ENCODE peak calls at places on chromosomes 1 and 21, in nine cellular contexts. One of them, this sample, is unnamed.

GRCh38 chr1:202642619-202643291 is 67.5 kb downstream of the SYT2 start:
- DNase-seq in uterus: no peak
- DNase-seq in ovary: no peak
- DNase-seq in esophagus muscularis mucosa: no peak
- DNase-seq in prostate gland: no peak
- DNase-seq in A549: no peak
- DNase-seq in gastrocnemius medialis: no peak
- DNase-seq in Peyer's patch: no peak
- DNase-seq in body of pancreas: no peak
- DNase-seq in this sample: no peak

GRCh38 chr21:29610960-29611359 is 312.2 kb downstream of the BACH1 start:
- DNase-seq in ovary: no peak
- DNase-seq in gastrocnemius medialis: no peak
- DNase-seq in esophagus muscularis mucosa: no peak
- DNase-seq in uterus: no peak
- DNase-seq in Peyer's patch: no peak
- DNase-seq in A549: no peak
- DNase-seq in body of pancreas: no peak
- DNase-seq in prostate gland: no peak
- DNase-seq in this sample: no peak

GRCh38 chr1:154419620-154420020 is 14.5 kb downstream of the IL6R start:
- DNase-seq in esophagus muscularis mucosa: peak
- DNase-seq in uterus: peak
- DNase-seq in Peyer's patch: peak
- DNase-seq in ovary: peak
- DNase-seq in A549: peak
- DNase-seq in prostate gland: peak
- DNase-seq in body of pancreas: peak
- DNase-seq in gastrocnemius medialis: peak
- DNase-seq in this sample: peak

GRCh38 chr1:244815600-244816099 is 19.8 kb upstream of the COX20 start:
- DNase-seq in A549: no peak
- DNase-seq in esophagus muscularis mucosa: no peak
- DNase-seq in ovary: no peak
- DNase-seq in prostate gland: no peak
- DNase-seq in gastrocnemius medialis: no peak
- DNase-seq in uterus: no peak
- DNase-seq in Peyer's patch: peak
- DNase-seq in body of pancreas: peak
- DNase-seq in this sample: no peak

GRCh38 chr1:153659175-153659534 is 652 bp downstream of the SNAPIN start:
- DNase-seq in body of pancreas: no peak
- DNase-seq in uterus: no peak
- DNase-seq in esophagus muscularis mucosa: no peak
- DNase-seq in Peyer's patch: no peak
- DNase-seq in gastrocnemius medialis: no peak
- DNase-seq in ovary: no peak
- DNase-seq in A549: no peak
- DNase-seq in prostate gland: no peak
- DNase-seq in this sample: no peak

GRCh38 chr1:173445656-173446055 is 31.5 kb upstream of the PRDX6 start:
- DNase-seq in A549: no peak
- DNase-seq in esophagus muscularis mucosa: no peak
- DNase-seq in body of pancreas: no peak
- DNase-seq in ovary: no peak
- DNase-seq in prostate gland: no peak
- DNase-seq in Peyer's patch: no peak
- DNase-seq in gastrocnemius medialis: no peak
- DNase-seq in uterus: no peak
- DNase-seq in this sample: no peak

GRCh38 chr21:41369915-41370839 is 8.3 kb downstream of the MX2 start:
- DNase-seq in uterus: no peak
- DNase-seq in gastrocnemius medialis: no peak
- DNase-seq in esophagus muscularis mucosa: no peak
- DNase-seq in prostate gland: no peak
- DNase-seq in Peyer's patch: peak
- DNase-seq in A549: no peak
- DNase-seq in body of pancreas: peak
- DNase-seq in ovary: no peak
- DNase-seq in this sample: no peak

GRCh38 chr1:91440845-91441244 is 36.2 kb upstream of the HFM1 start:
- DNase-seq in gastrocnemius medialis: no peak
- DNase-seq in ovary: no peak
- DNase-seq in esophagus muscularis mucosa: no peak
- DNase-seq in uterus: no peak
- DNase-seq in prostate gland: no peak
- DNase-seq in Peyer's patch: no peak
- DNase-seq in body of pancreas: no peak
- DNase-seq in A549: no peak
- DNase-seq in this sample: no peak

GRCh38 chr21:43921979-43922945 is 57.2 kb downstream of the AGPAT3 start:
- DNase-seq in body of pancreas: no peak
- DNase-seq in Peyer's patch: peak
- DNase-seq in esophagus muscularis mucosa: no peak
- DNase-seq in A549: no peak
- DNase-seq in gastrocnemius medialis: no peak
- DNase-seq in prostate gland: no peak
- DNase-seq in ovary: no peak
- DNase-seq in uterus: no peak
- DNase-seq in this sample: no peak

GRCh38 chr1:76074321-76075187 is at the start of gene ST6GALNAC3:
- DNase-seq in Peyer's patch: peak
- DNase-seq in uterus: peak
- DNase-seq in prostate gland: peak
- DNase-seq in gastrocnemius medialis: peak
- DNase-seq in body of pancreas: peak
- DNase-seq in ovary: peak
- DNase-seq in A549: peak
- DNase-seq in esophagus muscularis mucosa: peak
- DNase-seq in this sample: no peak

GRCh38 chr1:95627244-95627643 is 393.2 kb downstream of the RWDD3 start:
- DNase-seq in uterus: no peak
- DNase-seq in esophagus muscularis mucosa: no peak
- DNase-seq in gastrocnemius medialis: no peak
- DNase-seq in body of pancreas: no peak
- DNase-seq in prostate gland: no peak
- DNase-seq in Peyer's patch: no peak
- DNase-seq in ovary: no peak
- DNase-seq in A549: no peak
- DNase-seq in this sample: no peak

GRCh38 chr1:157948547-157949152 is 44.8 kb upstream of the KIRREL1 start:
- DNase-seq in A549: peak
- DNase-seq in uterus: no peak
- DNase-seq in body of pancreas: no peak
- DNase-seq in ovary: no peak
- DNase-seq in Peyer's patch: peak
- DNase-seq in esophagus muscularis mucosa: no peak
- DNase-seq in prostate gland: no peak
- DNase-seq in gastrocnemius medialis: no peak
- DNase-seq in this sample: no peak

GRCh38 chr1:186498695-186499389 is 37.9 kb upstream of the PDC start:
- DNase-seq in Peyer's patch: no peak
- DNase-seq in esophagus muscularis mucosa: no peak
- DNase-seq in prostate gland: no peak
- DNase-seq in body of pancreas: no peak
- DNase-seq in ovary: no peak
- DNase-seq in A549: peak
- DNase-seq in uterus: no peak
- DNase-seq in gastrocnemius medialis: no peak
- DNase-seq in this sample: no peak

GRCh38 chr21:16455526-16455925 is 725.7 kb downstream of the USP25 start:
- DNase-seq in Peyer's patch: no peak
- DNase-seq in uterus: no peak
- DNase-seq in esophagus muscularis mucosa: no peak
- DNase-seq in A549: no peak
- DNase-seq in ovary: no peak
- DNase-seq in prostate gland: no peak
- DNase-seq in gastrocnemius medialis: no peak
- DNase-seq in body of pancreas: no peak
- DNase-seq in this sample: no peak

GRCh38 chr1:41221995-41222991 is 19.8 kb downstream of the SCMH1 start:
- DNase-seq in A549: no peak
- DNase-seq in body of pancreas: peak
- DNase-seq in uterus: no peak
- DNase-seq in prostate gland: no peak
- DNase-seq in ovary: no peak
- DNase-seq in Peyer's patch: no peak
- DNase-seq in gastrocnemius medialis: no peak
- DNase-seq in esophagus muscularis mucosa: no peak
- DNase-seq in this sample: no peak

GRCh38 chr21:39217356-39218081 is 34.3 kb upstream of the PSMG1 start:
- DNase-seq in A549: no peak
- DNase-seq in body of pancreas: no peak
- DNase-seq in gastrocnemius medialis: no peak
- DNase-seq in ovary: no peak
- DNase-seq in Peyer's patch: no peak
- DNase-seq in uterus: no peak
- DNase-seq in prostate gland: no peak
- DNase-seq in esophagus muscularis mucosa: no peak
- DNase-seq in this sample: no peak

GRCh38 chr1:81129366-81129765 is 671.4 kb upstream of the ADGRL2 start:
- DNase-seq in A549: no peak
- DNase-seq in prostate gland: no peak
- DNase-seq in ovary: no peak
- DNase-seq in uterus: no peak
- DNase-seq in body of pancreas: no peak
- DNase-seq in Peyer's patch: no peak
- DNase-seq in esophagus muscularis mucosa: no peak
- DNase-seq in gastrocnemius medialis: no peak
- DNase-seq in this sample: no peak

GRCh38 chr1:208179850-208180416 is 64.3 kb downstream of the PLXNA2 start:
- DNase-seq in Peyer's patch: no peak
- DNase-seq in gastrocnemius medialis: no peak
- DNase-seq in ovary: no peak
- DNase-seq in uterus: no peak
- DNase-seq in A549: no peak
- DNase-seq in esophagus muscularis mucosa: no peak
- DNase-seq in body of pancreas: no peak
- DNase-seq in prostate gland: no peak
- DNase-seq in this sample: no peak

DNA sequence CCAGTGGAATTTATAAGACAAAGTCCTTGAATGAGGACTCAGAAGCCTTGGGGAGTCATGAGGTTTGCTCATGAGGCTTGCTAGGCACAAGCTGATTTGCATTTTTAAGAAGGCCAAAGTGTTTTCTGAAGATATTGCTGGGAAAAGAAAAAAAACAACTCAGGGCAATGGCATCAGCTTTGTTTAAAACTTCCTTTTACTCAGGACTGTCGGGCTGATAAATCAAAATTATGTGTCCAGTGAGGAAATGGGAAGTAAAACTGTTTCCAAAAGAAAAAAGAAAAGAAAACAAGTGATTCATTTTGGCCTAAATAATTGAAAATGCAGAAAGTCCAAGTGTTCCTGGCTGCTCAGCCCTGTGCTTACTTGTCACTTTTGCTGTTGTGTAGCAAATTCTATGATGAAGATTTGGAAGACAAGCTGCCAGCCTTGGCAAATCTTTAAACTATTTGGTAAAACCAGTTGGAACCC is 282.4 kb downstream of the HLX start:
- DNase-seq in Peyer's patch: no peak
- DNase-seq in gastrocnemius medialis: peak
- DNase-seq in esophagus muscularis mucosa: no peak
- DNase-seq in prostate gland: no peak
- DNase-seq in uterus: no peak
- DNase-seq in A549: no peak
- DNase-seq in body of pancreas: no peak
- DNase-seq in ovary: no peak
- DNase-seq in this sample: no peak
- TF ChIP-seq POLR2A in Peyer's patch: no peak
- TF ChIP-seq POLR2A in gastrocnemius medialis: no peak
- TF ChIP-seq POLR2A in esophagus muscularis mucosa: no peak
- TF ChIP-seq POLR2A in prostate gland: no peak
- TF ChIP-seq POLR2A in uterus: no peak
- TF ChIP-seq POLR2A in A549: no peak
- TF ChIP-seq POLR2A in body of pancreas: no peak
- TF ChIP-seq POLR2A in ovary: no peak
- TF ChIP-seq POLR2A in this sample: no peak

DNA sequence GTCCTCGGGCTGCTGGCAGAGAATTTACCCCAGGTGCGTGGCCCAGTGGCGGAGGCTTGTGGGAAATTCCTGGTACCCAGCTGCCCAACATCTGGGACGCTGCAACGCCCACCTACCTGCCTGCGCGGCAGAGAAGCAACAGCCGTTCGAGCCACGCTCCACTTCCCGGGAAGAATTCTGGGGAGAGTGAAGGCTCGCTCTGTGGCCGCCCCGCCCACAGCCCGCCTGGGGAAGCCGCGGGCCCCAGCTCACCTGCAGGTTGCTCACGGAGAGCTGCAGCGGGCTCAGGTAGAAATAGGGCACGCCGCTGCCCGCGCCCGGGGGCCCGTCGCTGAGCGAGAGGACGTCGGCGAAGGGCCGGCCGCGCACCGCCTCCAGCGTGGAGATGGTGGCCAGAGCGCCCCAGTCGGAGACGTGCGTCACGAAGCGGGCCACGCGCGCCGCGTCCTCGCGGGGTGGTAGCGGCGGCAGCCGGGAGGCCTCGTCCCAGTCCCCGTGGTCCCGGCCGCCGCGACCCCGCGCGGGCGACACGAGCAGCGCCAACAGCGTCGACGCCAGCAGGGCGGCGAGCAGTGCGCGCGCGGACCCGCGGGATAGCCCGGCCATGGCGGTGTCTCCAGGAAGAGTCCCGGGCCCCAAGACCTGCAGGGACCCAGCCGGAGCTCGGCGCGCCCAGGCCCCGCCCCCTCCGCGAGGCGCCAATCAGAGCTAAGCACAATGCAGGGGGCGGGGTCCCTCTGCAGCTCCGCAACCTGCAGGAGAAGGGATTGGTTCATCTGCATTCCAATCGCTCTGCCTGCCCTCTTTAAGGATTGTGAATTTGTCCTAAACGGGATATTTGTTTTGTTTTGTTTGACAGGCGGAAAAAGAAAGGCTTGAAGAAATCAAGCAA is at the start of gene CREG1:
- DNase-seq in gastrocnemius medialis: peak
- DNase-seq in A549: peak
- DNase-seq in prostate gland: peak
- DNase-seq in Peyer's patch: peak
- DNase-seq in body of pancreas: peak
- DNase-seq in ovary: peak
- DNase-seq in uterus: peak
- DNase-seq in esophagus muscularis mucosa: peak
- DNase-seq in this sample: peak
- TF ChIP-seq POLR2A in gastrocnemius medialis: peak
- TF ChIP-seq POLR2A in A549: peak
- TF ChIP-seq POLR2A in prostate gland: peak
- TF ChIP-seq POLR2A in Peyer's patch: peak
- TF ChIP-seq POLR2A in body of pancreas: peak
- TF ChIP-seq POLR2A in ovary: peak
- TF ChIP-seq POLR2A in uterus: peak
- TF ChIP-seq POLR2A in esophagus muscularis mucosa: peak
- TF ChIP-seq POLR2A in this sample: peak

GRCh38 chr1:165828581-165829329 is 1.3 kb downstream of the UCK2 start:
- DNase-seq in esophagus muscularis mucosa: no peak
- DNase-seq in uterus: peak
- DNase-seq in ovary: peak
- DNase-seq in prostate gland: peak
- DNase-seq in Peyer's patch: peak
- DNase-seq in gastrocnemius medialis: peak
- DNase-seq in body of pancreas: peak
- DNase-seq in A549: peak
- DNase-seq in this sample: peak
- TF ChIP-seq POLR2A in esophagus muscularis mucosa: no peak
- TF ChIP-seq POLR2A in uterus: no peak
- TF ChIP-seq POLR2A in ovary: no peak
- TF ChIP-seq POLR2A in prostate gland: peak
- TF ChIP-seq POLR2A in Peyer's patch: no peak
- TF ChIP-seq POLR2A in gastrocnemius medialis: peak
- TF ChIP-seq POLR2A in body of pancreas: peak
- TF ChIP-seq POLR2A in A549: peak
- TF ChIP-seq POLR2A in this sample: peak

GRCh38 chr1:156803086-156803851 is 13.4 kb downstream of the SH2D2A start:
- DNase-seq in prostate gland: no peak
- DNase-seq in body of pancreas: no peak
- DNase-seq in esophagus muscularis mucosa: no peak
- DNase-seq in A549: no peak
- DNase-seq in ovary: no peak
- DNase-seq in uterus: no peak
- DNase-seq in gastrocnemius medialis: no peak
- DNase-seq in Peyer's patch: no peak
- DNase-seq in this sample: no peak
- TF ChIP-seq POLR2A in prostate gland: no peak
- TF ChIP-seq POLR2A in body of pancreas: no peak
- TF ChIP-seq POLR2A in esophagus muscularis mucosa: no peak
- TF ChIP-seq POLR2A in A549: no peak
- TF ChIP-seq POLR2A in ovary: no peak
- TF ChIP-seq POLR2A in uterus: no peak
- TF ChIP-seq POLR2A in gastrocnemius medialis: no peak
- TF ChIP-seq POLR2A in Peyer's patch: no peak
- TF ChIP-seq POLR2A in this sample: no peak

This sample was measured in H54.